ENCODE peak calls at places on chromosomes 16 and 17, in four cellular contexts. One of them, this sample, is unnamed. For H3K4me1, the result is how much of the 10 kb centered on the place peaks cover.

GRCh38 chr17:42679001-42679491 is 2.3 kb upstream of the PLEKHH3 start:
- DNase-seq in tibial nerve: no peak
- DNase-seq in adrenal gland: peak
- DNase-seq in OCI-LY7: peak
- DNase-seq in this sample: no peak

GRCh38 chr17:56160395-56160889 is 7.2 kb downstream of the ANKFN1 start:
- DNase-seq in tibial nerve: no peak
- DNase-seq in adrenal gland: no peak
- DNase-seq in OCI-LY7: no peak
- DNase-seq in this sample: no peak

GRCh38 chr17:76371656-76372628 is 12.5 kb upstream of the SPHK1 start:
- DNase-seq in tibial nerve: no peak
- DNase-seq in adrenal gland: no peak
- DNase-seq in OCI-LY7: no peak
- DNase-seq in this sample: no peak

GRCh38 chr17:67531291-67531690 is 154.2 kb downstream of the PITPNC1 start:
- DNase-seq in tibial nerve: no peak
- DNase-seq in adrenal gland: peak
- DNase-seq in OCI-LY7: no peak
- DNase-seq in this sample: no peak

GRCh38 chr16:4747906-4748681 is 13.8 kb downstream of the DNAAF8 start:
- DNase-seq in tibial nerve: no peak
- DNase-seq in adrenal gland: no peak
- DNase-seq in OCI-LY7: no peak
- DNase-seq in this sample: no peak

GRCh38 chr17:17536702-17537101 is 40.5 kb upstream of the RASD1 start:
- DNase-seq in tibial nerve: no peak
- DNase-seq in adrenal gland: no peak
- DNase-seq in OCI-LY7: no peak
- DNase-seq in this sample: no peak

GRCh38 chr17:2954898-2955445 is 108.4 kb downstream of the OR1D5 start:
- DNase-seq in tibial nerve: no peak
- DNase-seq in adrenal gland: no peak
- DNase-seq in OCI-LY7: peak
- DNase-seq in this sample: no peak

GRCh38 chr16:48632137-48632774 is 22.3 kb upstream of the N4BP1 start:
- DNase-seq in tibial nerve: no peak
- DNase-seq in adrenal gland: no peak
- DNase-seq in OCI-LY7: no peak
- DNase-seq in this sample: no peak

GRCh38 chr16:48720266-48720665 is 110.3 kb upstream of the N4BP1 start:
- DNase-seq in tibial nerve: no peak
- DNase-seq in adrenal gland: no peak
- DNase-seq in OCI-LY7: no peak
- DNase-seq in this sample: no peak

GRCh38 chr16:88195021-88195581 is 187.7 kb upstream of the ZNF469 start:
- DNase-seq in tibial nerve: no peak
- DNase-seq in adrenal gland: no peak
- DNase-seq in OCI-LY7: no peak
- DNase-seq in this sample: no peak

GRCh38 chr17:79789943-79790804 is 6.7 kb downstream of the CBX8 start:
- DNase-seq in tibial nerve: no peak
- DNase-seq in adrenal gland: peak
- DNase-seq in OCI-LY7: peak
- DNase-seq in this sample: no peak

GRCh38 chr16:12276631-12277030 is 300.1 kb downstream of the SNX29 start:
- DNase-seq in tibial nerve: no peak
- DNase-seq in adrenal gland: no peak
- DNase-seq in OCI-LY7: no peak
- DNase-seq in this sample: no peak

GRCh38 chr17:68029512-68030215 is 5.9 kb upstream of the KPNA2 start:
- DNase-seq in tibial nerve: no peak
- DNase-seq in adrenal gland: no peak
- DNase-seq in OCI-LY7: no peak
- DNase-seq in this sample: no peak

GRCh38 chr16:67562526-67562917 is at the start of gene CTCF:
- DNase-seq in tibial nerve: peak
- DNase-seq in adrenal gland: peak
- DNase-seq in OCI-LY7: peak
- DNase-seq in this sample: peak

GRCh38 chr16:89013111-89013510 is 36.1 kb upstream of the CBFA2T3 start:
- DNase-seq in tibial nerve: no peak
- DNase-seq in adrenal gland: no peak
- DNase-seq in OCI-LY7: no peak
- DNase-seq in this sample: no peak

GRCh38 chr16:23874613-23875294 is 39.0 kb downstream of the PRKCB start:
- DNase-seq in tibial nerve: no peak
- DNase-seq in adrenal gland: no peak
- DNase-seq in OCI-LY7: no peak
- DNase-seq in this sample: no peak

GRCh38 chr17:38748329-38749221 is at the start of gene PCGF2:
- DNase-seq in tibial nerve: peak
- DNase-seq in adrenal gland: peak
- DNase-seq in OCI-LY7: peak
- DNase-seq in this sample: no peak

GRCh38 chr16:13997933-13998332 is 73.2 kb upstream of the MRTFB start:
- DNase-seq in tibial nerve: no peak
- DNase-seq in adrenal gland: no peak
- DNase-seq in OCI-LY7: peak
- DNase-seq in this sample: no peak

GRCh38 chr17:17921192-17922082 is 50.8 kb downstream of the TOM1L2 start:
- DNase-seq in tibial nerve: no peak
- DNase-seq in adrenal gland: peak
- DNase-seq in OCI-LY7: no peak
- DNase-seq in this sample: no peak

GRCh38 chr17:82088838-82089722 is 9.0 kb downstream of the FASN start:
- DNase-seq in tibial nerve: no peak
- DNase-seq in adrenal gland: no peak
- DNase-seq in OCI-LY7: no peak
- DNase-seq in this sample: no peak

GRCh38 chr17:81440511-81441244 is 45.4 kb downstream of the BAHCC1 start:
- DNase-seq in tibial nerve: no peak
- DNase-seq in adrenal gland: no peak
- DNase-seq in OCI-LY7: peak
- DNase-seq in this sample: no peak

GRCh38 chr16:27426423-27427408 is 24.7 kb downstream of the IL21R start:
- DNase-seq in tibial nerve: no peak
- DNase-seq in adrenal gland: peak
- DNase-seq in OCI-LY7: peak
- DNase-seq in this sample: peak

GRCh38 chr17:20008242-20009051 is 712 bp upstream of the SPECC1 start:
- DNase-seq in tibial nerve: no peak
- DNase-seq in adrenal gland: no peak
- DNase-seq in OCI-LY7: no peak
- DNase-seq in this sample: no peak

GRCh38 chr17:38743556-38744171 is 4.5 kb downstream of the PCGF2 start:
- DNase-seq in tibial nerve: no peak
- DNase-seq in adrenal gland: no peak
- DNase-seq in OCI-LY7: peak
- DNase-seq in this sample: no peak

GRCh38 chr16:27322858-27323780 is 9.3 kb downstream of the IL4R start:
- DNase-seq in tibial nerve: no peak
- DNase-seq in adrenal gland: no peak
- DNase-seq in OCI-LY7: no peak
- DNase-seq in this sample: no peak

GRCh38 chr17:13537211-13537610 is 64.5 kb downstream of the HS3ST3A1 start:
- DNase-seq in tibial nerve: no peak
- DNase-seq in adrenal gland: no peak
- DNase-seq in OCI-LY7: no peak
- DNase-seq in this sample: no peak

GRCh38 chr17:13538841-13539411 is 62.8 kb downstream of the HS3ST3A1 start:
- DNase-seq in tibial nerve: no peak
- DNase-seq in adrenal gland: no peak
- DNase-seq in OCI-LY7: no peak
- DNase-seq in this sample: no peak

GRCh38 chr17:13540546-13540945 is 61.2 kb downstream of the HS3ST3A1 start:
- DNase-seq in tibial nerve: no peak
- DNase-seq in adrenal gland: no peak
- DNase-seq in OCI-LY7: no peak
- DNase-seq in this sample: no peak

GRCh38 chr17:13539421-13539820 is 62.3 kb downstream of the HS3ST3A1 start:
- DNase-seq in tibial nerve: no peak
- DNase-seq in adrenal gland: no peak
- DNase-seq in OCI-LY7: no peak
- DNase-seq in this sample: no peak

DNA sequence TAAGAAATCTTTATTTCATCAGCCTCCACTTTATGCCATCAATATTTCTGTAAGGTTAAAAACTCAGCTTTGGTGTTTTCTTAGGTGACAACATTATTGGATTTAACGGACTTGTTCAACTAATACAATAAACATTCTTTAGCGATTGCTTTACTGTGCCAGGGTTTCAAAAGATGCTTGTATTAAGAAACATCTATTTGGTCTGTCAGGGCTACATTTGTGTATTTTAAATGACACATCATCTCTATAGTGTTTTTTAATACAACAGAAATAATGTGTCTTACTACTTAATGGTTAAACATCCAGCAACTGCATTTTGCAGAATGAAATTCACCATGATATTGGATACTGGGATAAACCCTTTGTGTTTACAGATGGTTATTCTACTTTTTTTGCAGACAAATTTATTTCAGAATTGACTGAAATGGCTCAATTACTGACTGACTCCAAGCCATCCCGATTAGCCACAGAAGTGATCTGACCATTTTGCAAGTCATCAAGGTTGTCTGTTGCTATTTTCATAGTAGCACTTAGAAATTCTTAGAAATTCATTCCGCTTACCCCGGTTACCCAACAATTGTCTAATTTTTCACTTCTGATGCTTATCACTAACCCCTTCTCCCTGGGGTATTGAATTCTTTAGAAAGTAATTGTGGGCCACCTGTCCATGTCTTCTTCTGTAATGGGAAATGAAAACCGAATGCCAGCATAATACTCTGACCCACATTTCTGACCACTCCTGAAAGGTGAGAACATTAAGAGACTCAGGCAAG is 63.7 kb downstream of the HS3ST3A1 start:
- DNase-seq in tibial nerve: no peak
- DNase-seq in adrenal gland: no peak
- DNase-seq in OCI-LY7: no peak
- DNase-seq in this sample: no peak
- H3K4me1 ChIP-seq in tibial nerve: under half
- H3K4me1 ChIP-seq in adrenal gland: under half
- H3K4me1 ChIP-seq in OCI-LY7: under half
- H3K4me1 ChIP-seq in this sample: under half

GRCh38 chr17:43774304-43775250 is 4.2 kb downstream of the DUSP3 start:
- DNase-seq in tibial nerve: no peak
- DNase-seq in adrenal gland: no peak
- DNase-seq in OCI-LY7: no peak
- DNase-seq in this sample: no peak
- H3K4me1 ChIP-seq in tibial nerve: under half
- H3K4me1 ChIP-seq in adrenal gland: under half
- H3K4me1 ChIP-seq in OCI-LY7: under half
- H3K4me1 ChIP-seq in this sample: under half

DNA sequence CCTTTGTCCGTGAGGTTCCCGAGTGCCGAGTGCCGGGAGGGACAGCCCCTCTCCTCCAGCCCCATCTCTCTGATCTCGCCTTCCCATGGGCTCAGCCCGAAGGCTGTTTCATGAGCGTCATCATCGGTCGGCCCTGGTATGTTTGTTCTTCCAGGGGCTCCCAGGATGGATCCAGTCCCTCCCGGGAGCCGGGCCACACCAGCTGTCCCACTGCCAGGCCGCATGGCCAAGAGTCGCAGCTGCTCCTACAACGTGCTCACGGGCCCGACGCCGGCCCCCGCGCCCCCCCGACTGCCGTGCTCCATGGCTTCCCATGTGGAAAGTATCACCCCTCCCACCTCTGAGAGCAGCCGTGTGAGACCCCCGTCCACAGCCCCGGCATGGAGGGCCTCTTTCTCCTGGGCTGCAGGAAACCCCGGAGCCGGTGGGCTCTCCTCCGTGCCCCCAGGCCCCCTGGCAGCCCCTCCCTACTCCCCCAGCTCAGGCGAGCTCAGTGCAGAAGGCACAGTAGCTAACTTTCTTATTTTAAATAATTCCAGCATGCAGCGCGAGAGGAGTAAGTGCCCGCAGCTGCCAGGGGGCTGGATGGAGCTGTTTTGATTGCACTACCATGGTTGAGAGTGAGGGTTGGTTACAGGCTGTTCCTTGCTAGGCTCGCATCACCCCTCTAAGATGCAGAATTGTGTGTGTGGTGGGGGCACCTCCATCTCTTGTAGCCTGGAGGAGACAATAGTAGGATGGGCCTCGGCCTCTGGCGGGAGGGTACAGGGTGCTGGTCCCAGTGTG is 26.6 kb upstream of the GSE1 start:
- DNase-seq in tibial nerve: no peak
- DNase-seq in adrenal gland: no peak
- DNase-seq in OCI-LY7: no peak
- DNase-seq in this sample: no peak
- H3K4me1 ChIP-seq in tibial nerve: under half
- H3K4me1 ChIP-seq in adrenal gland: under half
- H3K4me1 ChIP-seq in OCI-LY7: under half
- H3K4me1 ChIP-seq in this sample: under half

GRCh38 chr16:69407702-69408323 is 16.6 kb upstream of the CYB5B start:
- DNase-seq in tibial nerve: no peak
- DNase-seq in adrenal gland: peak
- DNase-seq in OCI-LY7: no peak
- DNase-seq in this sample: no peak
- H3K4me1 ChIP-seq in tibial nerve: under half
- H3K4me1 ChIP-seq in adrenal gland: half or more
- H3K4me1 ChIP-seq in OCI-LY7: under half
- H3K4me1 ChIP-seq in this sample: under half

GRCh38 chr17:49752508-49752907 is 11.4 kb downstream of the FAM117A start:
- DNase-seq in tibial nerve: no peak
- DNase-seq in adrenal gland: no peak
- DNase-seq in OCI-LY7: no peak
- DNase-seq in this sample: no peak
- H3K4me1 ChIP-seq in tibial nerve: under half
- H3K4me1 ChIP-seq in adrenal gland: under half
- H3K4me1 ChIP-seq in OCI-LY7: half or more
- H3K4me1 ChIP-seq in this sample: half or more

GRCh38 chr17:40113961-40114272 is 7.9 kb upstream of the MSL1 start:
- DNase-seq in tibial nerve: no peak
- DNase-seq in adrenal gland: no peak
- DNase-seq in OCI-LY7: no peak
- DNase-seq in this sample: no peak

GRCh38 chr17:40111221-40112128 is 10.3 kb upstream of the MSL1 start:
- DNase-seq in tibial nerve: peak
- DNase-seq in adrenal gland: peak
- DNase-seq in OCI-LY7: peak
- DNase-seq in this sample: no peak

GRCh38 chr17:40112191-40112590 is 9.6 kb upstream of the MSL1 start:
- DNase-seq in tibial nerve: no peak
- DNase-seq in adrenal gland: no peak
- DNase-seq in OCI-LY7: no peak
- DNase-seq in this sample: no peak

GRCh38 chr17:40113110-40113960 is 8.4 kb upstream of the MSL1 start:
- DNase-seq in tibial nerve: peak
- DNase-seq in adrenal gland: peak
- DNase-seq in OCI-LY7: peak
- DNase-seq in this sample: peak

GRCh38 chr17:40112718-40113109 is 9.1 kb upstream of the MSL1 start:
- DNase-seq in tibial nerve: no peak
- DNase-seq in adrenal gland: peak
- DNase-seq in OCI-LY7: no peak
- DNase-seq in this sample: no peak
- H3K4me1 ChIP-seq in tibial nerve: half or more
- H3K4me1 ChIP-seq in adrenal gland: half or more
- H3K4me1 ChIP-seq in OCI-LY7: half or more
- H3K4me1 ChIP-seq in this sample: half or more